ENCODE peak calls at places on chromosomes 7 and 10, in ten cellular contexts. B, S, N, V, O, Y, I, K, J and F are unnamed samples. For H3K4me1, the result is how much of the 10 kb centered on the place peaks cover.

GRCh38 chr7:55527314-55527713 is 45.0 kb downstream of the VOPP1 start:
- DNase-seq in B (no peak), S (peak), N (no peak), V (no peak), O (no peak), Y (no peak), I (no peak), K (no peak), J (no peak), F (no peak)

GRCh38 chr10:49502358-49502757 is 36.6 kb downstream of the ERCC6 start:
- DNase-seq in B (no peak), S (no peak), N (no peak), V (no peak), O (no peak), Y (no peak), I (no peak), K (no peak), J (no peak), F (peak)

GRCh38 chr10:125334545-125334944 is 174.2 kb upstream of the CTBP2 start:
- DNase-seq in B (no peak), S (no peak), N (no peak), V (no peak), O (no peak), Y (no peak), I (no peak), K (no peak), J (no peak), F (no peak)

GRCh38 chr10:63346015-63346441 is 119.7 kb downstream of the JMJD1C start:
- DNase-seq in B (no peak), S (no peak), N (peak), V (no peak), O (no peak), Y (no peak), I (peak), K (no peak), J (peak), F (peak)

GRCh38 chr10:62239994-62240393 is 28.6 kb downstream of the RTKN2 start:
- DNase-seq in B (no peak), S (no peak), N (peak), V (no peak), O (no peak), Y (no peak), I (no peak), K (no peak), J (no peak), F (no peak)

GRCh38 chr10:85603167-85603940 is 763.2 kb downstream of the GRID1 start:
- DNase-seq in B (no peak), S (no peak), N (no peak), V (no peak), O (no peak), Y (no peak), I (no peak), K (no peak), J (peak), F (no peak)

GRCh38 chr7:14275346-14275745 is 285.9 kb upstream of the ETV1 start:
- DNase-seq in B (no peak), S (no peak), N (no peak), V (no peak), O (no peak), Y (no peak), I (no peak), K (no peak), J (no peak), F (peak)

GRCh38 chr7:2099036-2099957 is 133.4 kb downstream of the MAD1L1 start:
- DNase-seq in B (no peak), S (no peak), N (no peak), V (no peak), O (no peak), Y (no peak), I (no peak), K (no peak), J (no peak), F (no peak)

GRCh38 chr7:4103352-4104091 is 578.6 kb upstream of the FOXK1 start:
- DNase-seq in B (no peak), S (peak), N (peak), V (no peak), O (no peak), Y (no peak), I (peak), K (no peak), J (no peak), F (peak)

GRCh38 chr7:30906520-30907240 is 5.0 kb upstream of the AQP1 start:
- DNase-seq in B (no peak), S (no peak), N (no peak), V (no peak), O (no peak), Y (no peak), I (no peak), K (no peak), J (no peak), F (peak)

GRCh38 chr7:78489423-78489822 is 690.9 kb downstream of the PHTF2 start:
- DNase-seq in B (no peak), S (no peak), N (no peak), V (no peak), O (no peak), Y (no peak), I (no peak), K (no peak), J (no peak), F (no peak)

GRCh38 chr7:102728-103127 is 89.6 kb upstream of the FAM20C start:
- DNase-seq in B (no peak), S (no peak), N (no peak), V (no peak), O (no peak), Y (no peak), I (no peak), K (no peak), J (peak), F (peak)

GRCh38 chr7:143240323-143241168 is 18.7 kb downstream of the TAS2R40 start:
- DNase-seq in B (peak), S (peak), N (peak), V (peak), O (peak), Y (peak), I (peak), K (peak), J (peak), F (peak)

GRCh38 chr7:42722726-42723125 is 189.1 kb downstream of the C7orf25 start:
- DNase-seq in B (no peak), S (no peak), N (no peak), V (no peak), O (no peak), Y (no peak), I (no peak), K (no peak), J (no peak), F (peak)

GRCh38 chr7:110775046-110775445 is 315.9 kb upstream of the LRRN3 start:
- DNase-seq in B (no peak), S (no peak), N (no peak), V (no peak), O (no peak), Y (no peak), I (no peak), K (no peak), J (no peak), F (peak)

GRCh38 chr10:4663162-4663992 is 162.6 kb upstream of the AKR1E2 start:
- DNase-seq in B (no peak), S (peak), N (peak), V (peak), O (no peak), Y (peak), I (peak), K (peak), J (peak), F (peak)

GRCh38 chr7:8037151-8037550 is 68.6 kb downstream of the GLCCI1 start:
- DNase-seq in B (no peak), S (no peak), N (no peak), V (no peak), O (no peak), Y (no peak), I (peak), K (no peak), J (no peak), F (peak)

GRCh38 chr10:58275908-58276307 is 6.9 kb downstream of the CISD1 start:
- DNase-seq in B (no peak), S (no peak), N (peak), V (no peak), O (no peak), Y (no peak), I (no peak), K (no peak), J (no peak), F (peak)

GRCh38 chr7:22718200-22718711 is 8.7 kb upstream of the IL6 start:
- DNase-seq in B (no peak), S (no peak), N (peak), V (no peak), O (no peak), Y (no peak), I (peak), K (no peak), J (peak), F (peak)

GRCh38 chr10:24382596-24382978 is 173.6 kb downstream of the KIAA1217 start:
- DNase-seq in B (no peak), S (no peak), N (no peak), V (no peak), O (no peak), Y (no peak), I (peak), K (no peak), J (no peak), F (no peak)

GRCh38 chr7:70353310-70353947 is 755.2 kb downstream of the AUTS2 start:
- DNase-seq in B (no peak), S (no peak), N (no peak), V (no peak), O (no peak), Y (no peak), I (no peak), K (no peak), J (no peak), F (no peak)

GRCh38 chr7:4009720-4010119 is 672.4 kb upstream of the FOXK1 start:
- DNase-seq in B (no peak), S (no peak), N (no peak), V (no peak), O (no peak), Y (no peak), I (no peak), K (no peak), J (no peak), F (no peak)

GRCh38 chr7:515628-516027 is 4.0 kb downstream of the PDGFA start:
- DNase-seq in B (no peak), S (no peak), N (no peak), V (no peak), O (no peak), Y (no peak), I (no peak), K (no peak), J (no peak), F (no peak)

GRCh38 chr7:158689500-158689899 is 15.1 kb downstream of the NCAPG2 start:
- DNase-seq in B (no peak), S (no peak), N (no peak), V (no peak), O (no peak), Y (no peak), I (no peak), K (no peak), J (no peak), F (no peak)

GRCh38 chr7:36747251-36747968 is 23.1 kb upstream of the AOAH start:
- DNase-seq in B (no peak), S (no peak), N (no peak), V (no peak), O (no peak), Y (no peak), I (peak), K (no peak), J (no peak), F (peak)

GRCh38 chr7:96723622-96724021 is 14.0 kb upstream of the SEM1 start:
- DNase-seq in B (no peak), S (peak), N (no peak), V (no peak), O (no peak), Y (no peak), I (peak), K (no peak), J (no peak), F (no peak)

GRCh38 chr7:14902589-14902963 is at the start of gene DGKB:
- DNase-seq in B (no peak), S (peak), N (peak), V (peak), O (peak), Y (peak), I (no peak), K (peak), J (no peak), F (peak)

GRCh38 chr7:38796636-38797501 is 112.1 kb downstream of the VPS41 start:
- DNase-seq in B (no peak), S (peak), N (peak), V (peak), O (peak), Y (peak), I (peak), K (no peak), J (peak), F (peak)

GRCh38 chr10:2925631-2926030 is 141.7 kb upstream of the PFKP start:
- DNase-seq in B (no peak), S (peak), N (peak), V (peak), O (no peak), Y (no peak), I (no peak), K (peak), J (peak), F (peak)

GRCh38 chr7:701086-701671 is 25.3 kb upstream of the DNAAF5 start:
- DNase-seq in B (no peak), S (no peak), N (no peak), V (no peak), O (no peak), Y (no peak), I (no peak), K (no peak), J (no peak), F (no peak)

GRCh38 chr7:135236727-135237126 is 3.1 kb downstream of the STRA8 start:
- DNase-seq in B (no peak), S (no peak), N (no peak), V (no peak), O (no peak), Y (no peak), I (no peak), K (no peak), J (no peak), F (no peak)

GRCh38 chr10:5607594-5607993 is 58.8 kb downstream of the ASB13 start:
- DNase-seq in B (no peak), S (no peak), N (no peak), V (no peak), O (no peak), Y (no peak), I (no peak), K (no peak), J (no peak), F (no peak)

GRCh38 chr10:129361676-129362376 is 105.2 kb upstream of the MGMT start:
- DNase-seq in B (no peak), S (no peak), N (no peak), V (no peak), O (no peak), Y (no peak), I (no peak), K (no peak), J (no peak), F (no peak)

GRCh38 chr7:118855290-118855689 is 630.8 kb downstream of the ANKRD7 start:
- DNase-seq in B (no peak), S (no peak), N (no peak), V (no peak), O (no peak), Y (no peak), I (no peak), K (no peak), J (no peak), F (no peak)

GRCh38 chr7:80825499-80825898 is 93.4 kb downstream of the SEMA3C start:
- DNase-seq in B (no peak), S (no peak), N (no peak), V (no peak), O (no peak), Y (no peak), I (no peak), K (no peak), J (no peak), F (no peak)

GRCh38 chr7:128868624-128869137 is 6.0 kb downstream of the ATP6V1F start:
- DNase-seq in B (no peak), S (no peak), N (no peak), V (no peak), O (no peak), Y (no peak), I (no peak), K (no peak), J (no peak), F (no peak)

GRCh38 chr7:157554393-157555238 is 217.8 kb downstream of the DNAJB6 start:
- DNase-seq in B (no peak), S (no peak), N (no peak), V (no peak), O (no peak), Y (no peak), I (no peak), K (no peak), J (no peak), F (no peak)

GRCh38 chr10:4034907-4035581 is 250.0 kb upstream of the KLF6 start:
- DNase-seq in B (no peak), S (no peak), N (peak), V (no peak), O (no peak), Y (no peak), I (no peak), K (no peak), J (no peak), F (no peak)

GRCh38 chr7:73526892-73527821 is 5.1 kb upstream of the BAZ1B start:
- DNase-seq in B (no peak), S (peak), N (peak), V (no peak), O (no peak), Y (no peak), I (no peak), K (no peak), J (no peak), F (no peak)
- H3K27ac ChIP-seq in B (no peak), S (peak), N (no peak), V (no peak), O (no peak), Y (no peak), I (no peak), K (no peak), J (no peak), F (no peak)

GRCh38 chr7:123746055-123746454 is 2.7 kb downstream of the WASL start:
- DNase-seq in B (no peak), S (no peak), N (no peak), V (no peak), O (no peak), Y (no peak), I (no peak), K (no peak), J (no peak), F (no peak)

GRCh38 chr7:123747089-123747488 is 1.7 kb downstream of the WASL start:
- DNase-seq in B (no peak), S (peak), N (no peak), V (no peak), O (no peak), Y (no peak), I (no peak), K (no peak), J (no peak), F (no peak)

GRCh38 chr7:123747620-123748141 is 1.1 kb downstream of the WASL start:
- DNase-seq in B (peak), S (peak), N (peak), V (peak), O (peak), Y (peak), I (peak), K (peak), J (peak), F (peak)

GRCh38 chr7:123744416-123744815 is 4.4 kb downstream of the WASL start:
- DNase-seq in B (no peak), S (no peak), N (no peak), V (no peak), O (no peak), Y (no peak), I (no peak), K (no peak), J (no peak), F (no peak)

DNA sequence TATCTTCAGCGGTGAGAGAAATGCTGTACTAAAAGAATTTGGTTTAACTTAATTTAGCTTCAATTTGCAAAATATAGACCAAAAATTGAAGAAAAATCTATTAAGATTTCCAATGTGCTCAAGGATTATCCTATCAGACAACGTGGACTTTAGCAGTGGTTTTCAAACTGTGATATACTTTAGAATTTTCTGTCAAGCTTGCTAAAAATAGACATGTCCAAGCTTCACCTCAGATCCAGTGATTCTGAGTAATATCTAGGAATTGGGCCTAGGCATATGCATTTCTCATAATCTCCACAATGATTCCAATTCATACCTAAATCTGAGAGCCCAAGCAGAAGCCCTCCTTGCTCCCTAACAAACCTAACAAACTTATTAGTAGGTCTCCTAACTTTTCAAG is 3.4 kb downstream of the WASL start:
- DNase-seq in B (no peak), S (no peak), N (no peak), V (no peak), O (no peak), Y (no peak), I (no peak), K (no peak), J (no peak), F (no peak)
- H3K4me1 ChIP-seq in B (under half), S (under half), N (under half), V (half or more), O (under half), Y (under half), I (under half), K (under half), J (under half), F (under half)

GRCh38 chr10:17811466-17811865 is 2.3 kb downstream of the MRC1 start:
- DNase-seq in B (no peak), S (no peak), N (no peak), V (no peak), O (no peak), Y (no peak), I (no peak), K (no peak), J (no peak), F (no peak)

GRCh38 chr10:17805921-17806577 is 3.1 kb upstream of the MRC1 start:
- DNase-seq in B (no peak), S (peak), N (no peak), V (no peak), O (no peak), Y (peak), I (peak), K (no peak), J (no peak), F (no peak)

GRCh38 chr10:17805440-17805839 is 3.7 kb upstream of the MRC1 start:
- DNase-seq in B (no peak), S (no peak), N (no peak), V (no peak), O (no peak), Y (no peak), I (no peak), K (no peak), J (no peak), F (no peak)

GRCh38 chr10:17814981-17815380 is 5.8 kb downstream of the MRC1 start:
- DNase-seq in B (no peak), S (no peak), N (no peak), V (no peak), O (no peak), Y (no peak), I (no peak), K (no peak), J (no peak), F (no peak)

DNA sequence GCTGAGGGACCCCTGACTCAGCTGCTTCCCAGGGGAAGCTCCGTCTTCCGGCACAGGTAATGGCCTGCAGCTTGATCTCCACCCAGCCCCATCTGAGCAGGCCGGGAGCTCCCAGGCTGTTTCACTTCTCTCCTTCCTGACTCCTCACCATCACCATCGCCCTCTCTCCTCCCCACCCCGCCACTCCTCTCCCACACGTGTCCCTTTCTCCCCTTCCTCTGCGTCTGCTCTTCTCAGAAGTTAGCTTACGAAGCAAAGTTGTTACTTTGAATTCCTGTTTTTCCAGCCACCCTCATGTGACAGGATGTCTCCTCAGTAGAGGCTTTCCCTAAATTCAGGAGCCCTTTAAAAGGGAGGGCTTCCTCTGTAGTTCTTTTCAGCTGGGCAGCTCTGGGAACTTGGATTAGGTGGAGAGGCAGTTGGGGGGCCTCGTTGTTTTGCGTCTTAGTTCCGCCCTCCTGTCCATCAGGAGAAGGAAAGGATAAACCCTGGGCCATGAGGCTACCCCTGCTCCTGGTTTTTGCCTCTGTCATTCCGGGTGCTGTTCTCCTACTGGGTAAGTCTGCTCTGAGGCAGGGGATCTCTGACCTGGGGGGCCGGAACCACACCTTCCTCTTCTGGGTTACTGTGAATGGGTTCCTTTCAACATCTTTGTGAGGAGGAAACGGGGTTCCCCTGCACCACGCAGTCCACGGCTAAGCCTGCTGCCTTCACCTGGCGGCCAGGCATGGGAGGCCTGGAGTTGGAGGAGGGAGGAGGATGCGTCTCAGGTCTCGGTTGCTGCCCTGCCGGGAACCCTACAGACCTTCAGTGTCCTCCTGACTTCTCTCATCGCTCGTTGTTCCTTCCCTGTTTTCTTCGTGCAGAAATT is at the start of gene MRC1:
- DNase-seq in B (no peak), S (no peak), N (no peak), V (peak), O (no peak), Y (no peak), I (no peak), K (peak), J (no peak), F (no peak)
- H3K4me3 ChIP-seq in B (no peak), S (no peak), N (no peak), V (peak), O (no peak), Y (no peak), I (no peak), K (peak), J (no peak), F (no peak)

GRCh38 chr7:43869898-43870240 is 552 bp upstream of the MRPS24 start:
- DNase-seq in B (no peak), S (no peak), N (no peak), V (peak), O (no peak), Y (no peak), I (peak), K (no peak), J (no peak), F (peak)
- H3K27ac ChIP-seq in B (peak), S (peak), N (no peak), V (peak), O (peak), Y (no peak), I (peak), K (peak), J (peak), F (peak)

GRCh38 chr10:73876157-73876556 is 1.8 kb upstream of the CAMK2G start:
- DNase-seq in B (no peak), S (no peak), N (no peak), V (no peak), O (no peak), Y (no peak), I (no peak), K (no peak), J (no peak), F (no peak)
- H3K4me1 ChIP-seq in B (under half), S (under half), N (under half), V (under half), O (under half), Y (under half), I (under half), K (under half), J (under half), F (under half)